ENCODE peak calls at places on chromosomes 1 and 21, in nine cellular contexts. W is activated B cell treated with CpG ODN at 0.5 μM for 24 hours, S is foreskin fibroblast, T is mesothelial cell of epicardium, J is ovary, Y is GM13977, G is nephron progenitor cell, A is HL-60, E is A549. I is an unnamed sample.

GRCh38 chr1:95948023-95948422 is 714.0 kb downstream of the RWDD3 start:
- DNase-seq in W (no peak), S (no peak), T (no peak), J (no peak), Y (no peak), G (no peak), A (no peak), E (no peak), I (no peak)

GRCh38 chr1:194512957-194513356 is 1326.5 kb upstream of the B3GALT2 start:
- DNase-seq in W (no peak), S (peak; percentile 18), T (no peak), J (no peak), Y (no peak), G (no peak), A (no peak), E (no peak), I (no peak)

GRCh38 chr1:64171797-64172281 is 31.6 kb upstream of the UBE2U start:
- DNase-seq in W (no peak), S (peak; percentile 56), T (no peak), J (no peak), Y (no peak), G (no peak), A (peak; percentile 87), E (peak; percentile 4), I (peak; percentile 24)

GRCh38 chr21:43645987-43646386 is 13.3 kb downstream of the HSF2BP start:
- DNase-seq in W (no peak), S (no peak), T (no peak), J (no peak), Y (no peak), G (no peak), A (no peak), E (no peak), I (no peak)

GRCh38 chr1:159921251-159921650 is 4.1 kb downstream of the TAGLN2 start:
- DNase-seq in W (no peak), S (no peak), T (no peak), J (no peak), Y (peak; percentile 75), G (no peak), A (no peak), E (no peak), I (no peak)

GRCh38 chr1:245197911-245198379 is 43.2 kb downstream of the KIF26B start:
- DNase-seq in W (no peak), S (peak; percentile 48), T (no peak), J (no peak), Y (no peak), G (no peak), A (no peak), E (no peak), I (no peak)

GRCh38 chr1:218699411-218699810 is 354.3 kb downstream of the TGFB2 start:
- DNase-seq in W (no peak), S (peak; percentile 18), T (no peak), J (no peak), Y (no peak), G (no peak), A (no peak), E (no peak), I (no peak)

GRCh38 chr1:182927693-182928433 is 25.1 kb downstream of the SHCBP1L start:
- DNase-seq in W (no peak), S (no peak), T (no peak), J (no peak), Y (no peak), G (no peak), A (no peak), E (no peak), I (no peak)

GRCh38 chr1:55257958-55258357 is 42.8 kb upstream of the USP24 start:
- DNase-seq in W (peak; percentile 34), S (no peak), T (no peak), J (no peak), Y (peak; percentile 33), G (no peak), A (peak; percentile 21), E (no peak), I (peak; percentile 71)

GRCh38 chr1:115056395-115056798 is 26.8 kb downstream of the TSHB start:
- DNase-seq in W (no peak), S (peak; percentile 25), T (peak; percentile 34), J (peak; percentile 40), Y (no peak), G (peak; percentile 70), A (peak; percentile 84), E (no peak), I (no peak)

GRCh38 chr1:5707566-5708178 is 284.6 kb downstream of the NPHP4 start:
- DNase-seq in W (no peak), S (no peak), T (no peak), J (peak; percentile 8), Y (no peak), G (no peak), A (no peak), E (no peak), I (no peak)

GRCh38 chr1:68049941-68050878 is at the start of gene DIRAS3:
- DNase-seq in W (no peak), S (peak; percentile 67), T (no peak), J (peak; percentile 80), Y (no peak), G (peak; percentile 29), A (no peak), E (peak; percentile 21), I (no peak)

GRCh38 chr1:166133276-166133841 is 33.4 kb downstream of the FAM78B start:
- DNase-seq in W (no peak), S (peak; percentile 3), T (no peak), J (no peak), Y (peak; percentile 14), G (no peak), A (peak; percentile 6), E (no peak), I (peak; percentile 15)
- TF ChIP-seq CTCF in W (no peak), S (no peak), T (peak; percentile 56), J (no peak), Y (peak; percentile 64), G (peak; percentile 55), A (peak; percentile 67), E (peak; percentile 32), I (peak; percentile 57)

GRCh38 chr1:117447661-117448060 is 80.4 kb downstream of the MAN1A2 start:
- DNase-seq in W (no peak), S (peak; percentile 12), T (no peak), J (no peak), Y (no peak), G (no peak), A (no peak), E (no peak), I (no peak)
- TF ChIP-seq CTCF in W (no peak), S (no peak), T (no peak), J (no peak), Y (no peak), G (no peak), A (no peak), E (no peak), I (no peak)

DNA sequence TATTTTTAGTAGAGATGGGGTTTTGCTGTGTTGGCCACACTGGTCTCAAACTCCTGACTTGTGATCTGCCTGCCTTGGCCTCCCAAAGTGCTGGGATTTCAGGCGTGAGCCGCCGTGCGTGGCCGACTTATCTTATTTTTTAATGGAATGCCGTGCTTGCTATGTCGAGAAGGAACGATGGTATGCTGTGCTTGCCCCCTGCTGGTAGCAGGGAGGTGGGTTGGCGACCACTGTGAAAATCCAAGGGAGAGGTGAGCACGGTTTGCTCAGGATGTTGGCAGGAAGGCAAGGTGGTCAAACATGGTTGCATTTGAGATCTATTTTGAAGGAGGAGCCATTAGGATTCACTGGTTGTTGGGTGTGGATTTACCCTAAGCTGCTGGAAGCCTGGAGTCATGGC is 45.8 kb upstream of the RCC2 start:
- DNase-seq in W (no peak), S (peak; percentile 29), T (no peak), J (no peak), Y (no peak), G (peak; percentile 14), A (peak; percentile 7), E (no peak), I (no peak)
- TF ChIP-seq CTCF in W (no peak), S (peak; percentile 26), T (peak; percentile 21), J (no peak), Y (peak; percentile 45), G (peak; percentile 23), A (no peak), E (peak; percentile 36), I (peak; percentile 55)

GRCh38 chr1:161177936-161178244 is 583 bp upstream of the B4GALT3 start:
- DNase-seq in W (no peak), S (no peak), T (no peak), J (no peak), Y (no peak), G (no peak), A (no peak), E (no peak), I (no peak)
- TF ChIP-seq CTCF in W (no peak), S (no peak), T (no peak), J (no peak), Y (no peak), G (no peak), A (no peak), E (no peak), I (no peak)

GRCh38 chr1:34175737-34176136 is 970 bp upstream of the C1orf94 start:
- DNase-seq in W (no peak), S (no peak), T (no peak), J (no peak), Y (no peak), G (no peak), A (no peak), E (no peak), I (no peak)

GRCh38 chr1:34178072-34178471 is 1.4 kb downstream of the C1orf94 start:
- DNase-seq in W (no peak), S (no peak), T (no peak), J (no peak), Y (no peak), G (no peak), A (no peak), E (no peak), I (no peak)

DNA sequence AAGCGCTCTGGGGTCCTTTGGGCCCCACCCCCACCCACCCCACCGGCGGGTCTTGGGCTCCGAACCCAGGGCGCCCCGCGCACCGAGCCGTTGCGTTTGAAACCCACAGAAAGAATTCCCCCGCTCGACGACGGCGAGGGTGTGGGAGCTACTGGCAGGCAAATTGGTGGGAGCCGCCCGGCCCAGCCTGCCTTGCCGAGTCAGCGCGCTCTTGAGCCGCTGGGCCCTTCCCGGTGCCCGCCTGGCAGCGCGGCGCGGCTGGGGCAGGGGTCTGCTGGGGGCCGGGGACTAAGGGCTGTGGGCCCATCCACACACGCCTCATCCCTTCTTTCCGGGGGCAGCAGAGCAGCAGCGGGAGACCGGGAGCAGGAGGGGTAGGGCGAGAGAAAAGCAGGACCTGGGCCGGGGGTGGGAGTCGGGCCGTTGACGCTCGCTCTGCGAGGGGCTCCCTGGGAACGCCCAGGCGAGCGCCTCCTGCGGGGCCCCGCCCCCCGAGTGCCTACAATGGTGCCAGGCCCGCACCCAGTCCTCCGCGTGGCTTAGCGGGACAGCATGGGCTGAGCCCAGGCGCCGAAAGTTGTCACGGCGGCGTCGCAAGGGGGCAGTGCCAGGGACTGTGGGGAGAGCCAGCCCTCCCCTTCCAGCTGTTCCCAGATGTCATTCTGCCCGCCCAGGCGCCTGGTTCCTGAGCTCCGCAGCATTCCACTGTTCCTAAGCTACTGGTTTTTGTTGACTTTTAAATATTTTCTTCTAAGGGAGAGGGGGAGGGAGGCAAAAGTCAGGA is at the start of gene C1orf94:
- DNase-seq in W (no peak), S (no peak), T (no peak), J (no peak), Y (no peak), G (peak; percentile 20), A (no peak), E (no peak), I (no peak)
- TF ChIP-seq CTCF in W (no peak), S (no peak), T (no peak), J (no peak), Y (no peak), G (no peak), A (no peak), E (no peak), I (no peak)